ENCODE peak calls at places on chromosomes 4 and X, in eight cellular contexts. One of them, this sample, is unnamed.

GRCh38 chr4:15003891-15004700 is 1.8 kb downstream of the CPEB2 start:
- DNase-seq in prostate gland: peak
- DNase-seq in GM23338: peak
- DNase-seq in upper lobe of left lung: peak
- DNase-seq in HCT116: no peak
- DNase-seq in breast epithelium: peak
- DNase-seq in transverse colon: peak
- DNase-seq in spleen: peak
- DNase-seq in this sample: no peak

GRCh38 chr4:82839624-82840023 is 41.0 kb upstream of the SCD5 start:
- DNase-seq in prostate gland: no peak
- DNase-seq in GM23338: no peak
- DNase-seq in upper lobe of left lung: no peak
- DNase-seq in HCT116: no peak
- DNase-seq in breast epithelium: no peak
- DNase-seq in transverse colon: no peak
- DNase-seq in spleen: no peak
- DNase-seq in this sample: no peak

GRCh38 chr4:148026022-148026421 is 294.1 kb downstream of the ARHGAP10 start:
- DNase-seq in prostate gland: no peak
- DNase-seq in GM23338: no peak
- DNase-seq in upper lobe of left lung: no peak
- DNase-seq in HCT116: no peak
- DNase-seq in breast epithelium: no peak
- DNase-seq in transverse colon: no peak
- DNase-seq in spleen: no peak
- DNase-seq in this sample: no peak

GRCh38 chr4:82381661-82382284 is 8.0 kb upstream of the HNRNPD start:
- DNase-seq in prostate gland: no peak
- DNase-seq in GM23338: no peak
- DNase-seq in upper lobe of left lung: no peak
- DNase-seq in HCT116: no peak
- DNase-seq in breast epithelium: no peak
- DNase-seq in transverse colon: no peak
- DNase-seq in spleen: no peak
- DNase-seq in this sample: no peak

GRCh38 chr4:10622728-10623127 is 61.8 kb downstream of the CLNK start:
- DNase-seq in prostate gland: no peak
- DNase-seq in GM23338: peak
- DNase-seq in upper lobe of left lung: no peak
- DNase-seq in HCT116: peak
- DNase-seq in breast epithelium: no peak
- DNase-seq in transverse colon: no peak
- DNase-seq in spleen: no peak
- DNase-seq in this sample: no peak

GRCh38 chrX:154696328-154697045 is 43.1 kb upstream of the CTAG2 start:
- DNase-seq in prostate gland: no peak
- DNase-seq in GM23338: no peak
- DNase-seq in upper lobe of left lung: no peak
- DNase-seq in HCT116: no peak
- DNase-seq in breast epithelium: no peak
- DNase-seq in transverse colon: no peak
- DNase-seq in spleen: no peak
- DNase-seq in this sample: no peak

GRCh38 chr4:151921811-151922210 is 161.0 kb upstream of the GATB start:
- DNase-seq in prostate gland: no peak
- DNase-seq in GM23338: no peak
- DNase-seq in upper lobe of left lung: no peak
- DNase-seq in HCT116: no peak
- DNase-seq in breast epithelium: no peak
- DNase-seq in transverse colon: no peak
- DNase-seq in spleen: no peak
- DNase-seq in this sample: no peak

GRCh38 chr4:180652533-180652932 is 1590.7 kb upstream of the TENM3 start:
- DNase-seq in prostate gland: no peak
- DNase-seq in GM23338: no peak
- DNase-seq in upper lobe of left lung: no peak
- DNase-seq in HCT116: no peak
- DNase-seq in breast epithelium: no peak
- DNase-seq in transverse colon: no peak
- DNase-seq in spleen: no peak
- DNase-seq in this sample: no peak

GRCh38 chrX:102976290-102976689 is 39.2 kb downstream of the RAB40AL start:
- DNase-seq in prostate gland: no peak
- DNase-seq in GM23338: no peak
- DNase-seq in upper lobe of left lung: no peak
- DNase-seq in HCT116: no peak
- DNase-seq in breast epithelium: no peak
- DNase-seq in transverse colon: no peak
- DNase-seq in spleen: no peak
- DNase-seq in this sample: no peak

GRCh38 chrX:85109235-85109634 is 105.6 kb downstream of the APOOL start:
- DNase-seq in prostate gland: no peak
- DNase-seq in GM23338: peak
- DNase-seq in upper lobe of left lung: no peak
- DNase-seq in HCT116: peak
- DNase-seq in breast epithelium: no peak
- DNase-seq in transverse colon: no peak
- DNase-seq in spleen: no peak
- DNase-seq in this sample: no peak

GRCh38 chrX:113512700-113513395 is 672.2 kb upstream of the AMOT start:
- DNase-seq in prostate gland: no peak
- DNase-seq in GM23338: no peak
- DNase-seq in upper lobe of left lung: no peak
- DNase-seq in HCT116: peak
- DNase-seq in breast epithelium: no peak
- DNase-seq in transverse colon: no peak
- DNase-seq in spleen: no peak
- DNase-seq in this sample: peak

GRCh38 chrX:23901065-23901464 is 6.7 kb downstream of the APOO start:
- DNase-seq in prostate gland: no peak
- DNase-seq in GM23338: no peak
- DNase-seq in upper lobe of left lung: peak
- DNase-seq in HCT116: peak
- DNase-seq in breast epithelium: peak
- DNase-seq in transverse colon: no peak
- DNase-seq in spleen: no peak
- DNase-seq in this sample: no peak

GRCh38 chr4:167987285-167987684 is 105.1 kb upstream of the ANXA10 start:
- DNase-seq in prostate gland: no peak
- DNase-seq in GM23338: no peak
- DNase-seq in upper lobe of left lung: no peak
- DNase-seq in HCT116: no peak
- DNase-seq in breast epithelium: no peak
- DNase-seq in transverse colon: no peak
- DNase-seq in spleen: no peak
- DNase-seq in this sample: no peak

GRCh38 chrX:10579753-10580060 is 40.7 kb downstream of the MID1 start:
- DNase-seq in prostate gland: no peak
- DNase-seq in GM23338: no peak
- DNase-seq in upper lobe of left lung: no peak
- DNase-seq in HCT116: peak
- DNase-seq in breast epithelium: no peak
- DNase-seq in transverse colon: no peak
- DNase-seq in spleen: no peak
- DNase-seq in this sample: no peak

GRCh38 chr4:40572692-40573287 is 56.9 kb downstream of the RBM47 start:
- DNase-seq in prostate gland: no peak
- DNase-seq in GM23338: no peak
- DNase-seq in upper lobe of left lung: no peak
- DNase-seq in HCT116: no peak
- DNase-seq in breast epithelium: no peak
- DNase-seq in transverse colon: no peak
- DNase-seq in spleen: no peak
- DNase-seq in this sample: no peak

GRCh38 chr4:73193155-73193554 is 65.4 kb downstream of the ANKRD17 start:
- DNase-seq in prostate gland: no peak
- DNase-seq in GM23338: no peak
- DNase-seq in upper lobe of left lung: no peak
- DNase-seq in HCT116: no peak
- DNase-seq in breast epithelium: no peak
- DNase-seq in transverse colon: no peak
- DNase-seq in spleen: no peak
- DNase-seq in this sample: no peak

GRCh38 chrX:54181196-54181953 is 1.7 kb downstream of the FAM120C start:
- DNase-seq in prostate gland: no peak
- DNase-seq in GM23338: no peak
- DNase-seq in upper lobe of left lung: no peak
- DNase-seq in HCT116: no peak
- DNase-seq in breast epithelium: no peak
- DNase-seq in transverse colon: no peak
- DNase-seq in spleen: no peak
- DNase-seq in this sample: no peak
- TF ChIP-seq POLR2AphosphoS5 in prostate gland: no peak
- TF ChIP-seq POLR2AphosphoS5 in GM23338: no peak
- TF ChIP-seq POLR2AphosphoS5 in upper lobe of left lung: no peak
- TF ChIP-seq POLR2AphosphoS5 in HCT116: no peak
- TF ChIP-seq POLR2AphosphoS5 in breast epithelium: no peak
- TF ChIP-seq POLR2AphosphoS5 in transverse colon: no peak
- TF ChIP-seq POLR2AphosphoS5 in spleen: no peak
- TF ChIP-seq POLR2AphosphoS5 in this sample: no peak

DNA sequence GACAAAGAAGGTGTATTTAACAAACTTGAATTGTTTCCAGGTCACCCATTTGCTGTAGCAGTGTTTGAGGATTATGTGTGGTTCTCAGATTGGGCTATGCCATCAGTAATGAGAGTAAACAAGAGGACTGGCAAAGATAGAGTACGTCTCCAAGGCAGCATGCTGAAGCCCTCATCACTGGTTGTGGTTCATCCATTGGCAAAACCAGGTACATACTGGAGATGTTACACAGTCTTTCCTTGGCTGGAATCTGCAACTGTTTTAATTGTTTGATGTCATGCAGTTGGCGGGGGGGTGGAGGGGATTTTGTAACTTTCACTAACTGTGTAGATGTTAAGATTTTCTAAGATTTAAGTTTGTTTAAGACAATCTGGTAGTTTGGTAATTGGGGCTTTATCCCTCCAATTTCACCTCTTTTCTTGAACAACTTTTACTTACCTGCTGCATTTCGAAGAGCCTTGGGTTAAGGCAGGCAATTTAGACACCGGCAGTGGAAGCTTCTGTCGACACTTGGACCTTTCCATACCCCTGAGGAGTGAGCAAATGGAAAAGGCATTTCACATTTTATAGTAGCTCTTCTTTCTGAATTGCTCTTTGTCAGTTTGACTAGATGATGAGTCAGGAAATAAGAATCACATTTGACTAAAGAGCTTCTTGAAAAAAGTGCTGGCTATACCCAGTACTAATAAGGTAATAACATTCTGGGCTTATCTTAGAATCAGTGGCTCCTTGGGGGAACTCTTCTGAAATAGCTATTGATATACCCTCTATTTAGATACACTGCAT is 67.4 kb downstream of the EGF start:
- DNase-seq in prostate gland: no peak
- DNase-seq in GM23338: no peak
- DNase-seq in upper lobe of left lung: no peak
- DNase-seq in HCT116: no peak
- DNase-seq in breast epithelium: no peak
- DNase-seq in transverse colon: no peak
- DNase-seq in spleen: no peak
- DNase-seq in this sample: no peak
- H3K27ac ChIP-seq in prostate gland: no peak
- H3K27ac ChIP-seq in GM23338: no peak
- H3K27ac ChIP-seq in upper lobe of left lung: no peak
- H3K27ac ChIP-seq in HCT116: no peak
- H3K27ac ChIP-seq in breast epithelium: no peak
- H3K27ac ChIP-seq in transverse colon: no peak
- H3K27ac ChIP-seq in spleen: no peak
- H3K27ac ChIP-seq in this sample: no peak

GRCh38 chr4:54217642-54218486 is 11.2 kb upstream of the PDGFRA start:
- DNase-seq in prostate gland: peak
- DNase-seq in GM23338: peak
- DNase-seq in upper lobe of left lung: peak
- DNase-seq in HCT116: peak
- DNase-seq in breast epithelium: peak
- DNase-seq in transverse colon: peak
- DNase-seq in spleen: peak
- DNase-seq in this sample: peak
- H3K4me3 ChIP-seq in prostate gland: peak
- H3K4me3 ChIP-seq in GM23338: peak
- H3K4me3 ChIP-seq in upper lobe of left lung: peak
- H3K4me3 ChIP-seq in HCT116: peak
- H3K4me3 ChIP-seq in breast epithelium: peak
- H3K4me3 ChIP-seq in transverse colon: no peak
- H3K4me3 ChIP-seq in spleen: no peak
- H3K4me3 ChIP-seq in this sample: peak

GRCh38 chr4:13633671-13634070 is 6.1 kb upstream of the BOD1L1 start:
- DNase-seq in prostate gland: no peak
- DNase-seq in GM23338: no peak
- DNase-seq in upper lobe of left lung: no peak
- DNase-seq in HCT116: no peak
- DNase-seq in breast epithelium: no peak
- DNase-seq in transverse colon: no peak
- DNase-seq in spleen: no peak
- DNase-seq in this sample: no peak

GRCh38 chr4:13627185-13627605 is 330 bp downstream of the BOD1L1 start:
- DNase-seq in prostate gland: no peak
- DNase-seq in GM23338: peak
- DNase-seq in upper lobe of left lung: peak
- DNase-seq in HCT116: no peak
- DNase-seq in breast epithelium: no peak
- DNase-seq in transverse colon: peak
- DNase-seq in spleen: peak
- DNase-seq in this sample: no peak

GRCh38 chr4:13626492-13627184 is 887 bp downstream of the BOD1L1 start:
- DNase-seq in prostate gland: no peak
- DNase-seq in GM23338: no peak
- DNase-seq in upper lobe of left lung: no peak
- DNase-seq in HCT116: no peak
- DNase-seq in breast epithelium: no peak
- DNase-seq in transverse colon: no peak
- DNase-seq in spleen: no peak
- DNase-seq in this sample: no peak

GRCh38 chr4:13627606-13628301 is at the start of gene BOD1L1:
- DNase-seq in prostate gland: peak
- DNase-seq in GM23338: peak
- DNase-seq in upper lobe of left lung: peak
- DNase-seq in HCT116: peak
- DNase-seq in breast epithelium: peak
- DNase-seq in transverse colon: peak
- DNase-seq in spleen: peak
- DNase-seq in this sample: peak
- TF ChIP-seq POLR2AphosphoS5 in prostate gland: peak
- TF ChIP-seq POLR2AphosphoS5 in GM23338: peak
- TF ChIP-seq POLR2AphosphoS5 in upper lobe of left lung: peak
- TF ChIP-seq POLR2AphosphoS5 in HCT116: peak
- TF ChIP-seq POLR2AphosphoS5 in breast epithelium: peak
- TF ChIP-seq POLR2AphosphoS5 in transverse colon: peak
- TF ChIP-seq POLR2AphosphoS5 in spleen: peak
- TF ChIP-seq POLR2AphosphoS5 in this sample: peak